ENCODE peak calls at places on chromosomes 7 and 10, in nine cellular contexts. F, L, J, B, U, K, O, M and X are unnamed samples.

GRCh38 chr7:29588212-29588611 is 24.6 kb downstream of the PRR15 start:
- DNase-seq in O (no peak), L (no peak), U (no peak), J (no peak), K (no peak), F (no peak), B (no peak), M (no peak), X (no peak)

GRCh38 chr10:25808372-25808771 is 125.7 kb upstream of the MYO3A start:
- DNase-seq in M (no peak), U (no peak), K (no peak), O (no peak), J (no peak), B (no peak), F (no peak), L (no peak), X (no peak)

GRCh38 chr7:100692578-100692961 is 1.5 kb downstream of the GIGYF1 start:
- DNase-seq in U (no peak), M (no peak), J (no peak), K (no peak), O (no peak), F (no peak), L (no peak), B (no peak), X (no peak)

GRCh38 chr7:6272481-6273323 is at the start of gene CYTH3:
- DNase-seq in M (peak), B (peak), U (peak), O (peak), F (peak), J (peak), K (peak), L (peak), X (peak)

GRCh38 chr10:13969792-13970140 is 361.0 kb downstream of the FRMD4A start:
- DNase-seq in J (no peak), M (no peak), F (no peak), K (no peak), B (no peak), L (peak), U (no peak), O (no peak), X (no peak)

GRCh38 chr7:47488205-47488968 is 93.5 kb downstream of the TNS3 start:
- DNase-seq in B (no peak), M (no peak), K (no peak), L (no peak), U (no peak), F (no peak), J (no peak), O (no peak), X (no peak)

GRCh38 chr7:70597071-70597470 is 534.9 kb upstream of the GALNT17 start:
- DNase-seq in J (peak), B (no peak), U (no peak), L (no peak), K (no peak), F (no peak), O (no peak), M (no peak), X (no peak)

GRCh38 chr10:24457661-24458318 is 248.9 kb downstream of the KIAA1217 start:
- DNase-seq in U (no peak), B (no peak), M (no peak), K (peak), F (no peak), L (no peak), O (no peak), J (peak), X (no peak)

GRCh38 chr10:30432631-30433285 is 1.2 kb upstream of the MAP3K8 start:
- DNase-seq in L (no peak), J (no peak), K (no peak), U (peak), M (peak), O (peak), F (peak), B (no peak), X (no peak)

GRCh38 chr10:99917963-99918825 is 91.6 kb downstream of the DNMBP start:
- DNase-seq in O (no peak), F (no peak), M (peak), U (peak), L (no peak), B (no peak), J (no peak), K (peak), X (no peak)

GRCh38 chr10:59336632-59337031 is 25.7 kb downstream of the FAM13C start:
- DNase-seq in K (peak), F (no peak), L (no peak), B (no peak), M (no peak), J (no peak), O (no peak), U (no peak), X (peak)

GRCh38 chr10:92047215-92047614 is 123.6 kb downstream of the BTAF1 start:
- DNase-seq in O (no peak), K (no peak), L (no peak), B (no peak), J (no peak), M (no peak), F (no peak), U (no peak), X (no peak)

GRCh38 chr10:70289739-70290138 is 5.9 kb upstream of the NPFFR1 start:
- DNase-seq in J (no peak), F (no peak), U (no peak), M (no peak), K (no peak), O (no peak), B (no peak), L (no peak), X (no peak)

GRCh38 chr10:86053675-86054074 is 312.9 kb downstream of the GRID1 start:
- DNase-seq in U (no peak), J (no peak), O (no peak), F (no peak), L (no peak), M (no peak), B (no peak), K (no peak), X (no peak)

GRCh38 chr7:84232653-84233052 is 38.1 kb upstream of the SEMA3A start:
- DNase-seq in F (no peak), M (no peak), B (no peak), O (no peak), L (no peak), J (no peak), K (peak), U (no peak), X (no peak)

GRCh38 chr10:3105905-3106304 is 38.6 kb downstream of the PFKP start:
- DNase-seq in K (no peak), J (no peak), B (no peak), O (no peak), L (no peak), U (no peak), F (no peak), M (no peak), X (no peak)

GRCh38 chr7:44401692-44402091 is 76.3 kb upstream of the CAMK2B start:
- DNase-seq in U (no peak), B (no peak), M (no peak), J (no peak), K (no peak), L (no peak), F (no peak), O (no peak), X (no peak)

GRCh38 chr7:110870926-110871325 is 220.0 kb upstream of the LRRN3 start:
- DNase-seq in L (no peak), J (peak), U (no peak), B (no peak), F (no peak), O (no peak), K (no peak), M (no peak), X (no peak)

GRCh38 chr10:112332509-112333228 is 41.2 kb upstream of the ACSL5 start:
- DNase-seq in K (no peak), L (no peak), O (peak), F (no peak), U (peak), M (no peak), J (no peak), B (no peak), X (no peak)

GRCh38 chr10:2367083-2367482 is 629.8 kb upstream of the ADARB2 start:
- DNase-seq in K (no peak), M (no peak), O (no peak), L (no peak), J (no peak), B (no peak), F (no peak), U (no peak), X (no peak)

GRCh38 chr10:127195571-127196226 is 692 bp downstream of the INSYN2A start:
- DNase-seq in U (no peak), B (no peak), J (peak), F (no peak), L (no peak), M (no peak), K (peak), O (no peak), X (no peak)

GRCh38 chr10:7424315-7424714 is 13.5 kb upstream of the SFMBT2 start:
- DNase-seq in U (no peak), K (no peak), O (no peak), J (peak), L (no peak), M (no peak), B (no peak), F (peak), X (no peak)

GRCh38 chr10:79176949-79177602 is 108.3 kb downstream of the ZMIZ1 start:
- DNase-seq in M (peak), L (no peak), K (no peak), O (no peak), B (peak), F (no peak), J (no peak), U (peak), X (no peak)

GRCh38 chr10:75226656-75227055 is 9.1 kb downstream of the COMTD1 start:
- DNase-seq in F (no peak), B (no peak), J (no peak), K (no peak), M (no peak), L (no peak), U (no peak), O (no peak), X (no peak)

GRCh38 chr10:6473901-6474370 is 106.1 kb downstream of the PRKCQ start:
- DNase-seq in K (no peak), M (no peak), B (peak), O (no peak), L (peak), U (no peak), J (no peak), F (peak), X (no peak)

GRCh38 chr7:148503900-148504487 is 86.6 kb upstream of the C7orf33 start:
- DNase-seq in M (no peak), L (no peak), K (peak), U (no peak), F (no peak), O (no peak), J (peak), B (peak), X (no peak)

GRCh38 chr7:66187894-66188293 is 17.2 kb upstream of the TPST1 start:
- DNase-seq in B (no peak), M (no peak), J (no peak), U (peak), L (no peak), K (peak), O (peak), F (no peak), X (no peak)

GRCh38 chr7:114519215-114519614 is 104.6 kb downstream of the FOXP2 start:
- DNase-seq in O (no peak), K (no peak), F (no peak), J (peak), L (no peak), B (no peak), M (no peak), U (no peak), X (no peak)